ENCODE peak calls at places on chromosomes 3 and 15, in six cellular contexts. One of them, this sample, is unnamed.

GRCh38 chr15:36323607-36324006 is 255.8 kb upstream of the CDIN1 start:
- DNase-seq in GM03348: no peak
- DNase-seq in mesenteric fat pad: no peak
- DNase-seq in T-helper 1 cell: no peak
- DNase-seq in DMS153: no peak
- DNase-seq in T-helper 9 cell: no peak
- DNase-seq in this sample: peak; percentile 45

GRCh38 chr3:45861043-45861846 is 19.3 kb upstream of the LZTFL1 start:
- DNase-seq in T-helper 9 cell: no peak
- DNase-seq in DMS153: no peak
- DNase-seq in GM03348: no peak
- DNase-seq in mesenteric fat pad: no peak
- DNase-seq in T-helper 1 cell: no peak
- DNase-seq in this sample: no peak

GRCh38 chr3:151386063-151386462 is 1.5 kb upstream of the P2RY12 start:
- DNase-seq in mesenteric fat pad: no peak
- DNase-seq in T-helper 1 cell: no peak
- DNase-seq in DMS153: no peak
- DNase-seq in GM03348: no peak
- DNase-seq in T-helper 9 cell: no peak
- DNase-seq in this sample: peak; percentile 79

GRCh38 chr3:166013073-166013679 is 176.0 kb upstream of the BCHE start:
- DNase-seq in mesenteric fat pad: no peak
- DNase-seq in T-helper 9 cell: no peak
- DNase-seq in T-helper 1 cell: no peak
- DNase-seq in DMS153: no peak
- DNase-seq in GM03348: peak; percentile 14
- DNase-seq in this sample: peak; percentile 1

GRCh38 chr3:149085828-149086231 is 503 bp downstream of the HLTF start:
- DNase-seq in mesenteric fat pad: no peak
- DNase-seq in T-helper 9 cell: peak; percentile 6
- DNase-seq in GM03348: peak; percentile 31
- DNase-seq in T-helper 1 cell: no peak
- DNase-seq in DMS153: peak; percentile 6
- DNase-seq in this sample: peak; percentile 27

GRCh38 chr15:58505581-58505980 is 73.8 kb downstream of the LIPC start:
- DNase-seq in mesenteric fat pad: no peak
- DNase-seq in T-helper 9 cell: no peak
- DNase-seq in GM03348: peak; percentile 21
- DNase-seq in T-helper 1 cell: no peak
- DNase-seq in DMS153: no peak
- DNase-seq in this sample: peak; percentile 50

GRCh38 chr3:145981057-145981456 is 179.9 kb downstream of the PLOD2 start:
- DNase-seq in T-helper 1 cell: no peak
- DNase-seq in DMS153: no peak
- DNase-seq in GM03348: no peak
- DNase-seq in T-helper 9 cell: no peak
- DNase-seq in mesenteric fat pad: no peak
- DNase-seq in this sample: peak; percentile 42

GRCh38 chr15:39391230-39391629 is 189.6 kb upstream of the THBS1 start:
- DNase-seq in DMS153: no peak
- DNase-seq in GM03348: no peak
- DNase-seq in mesenteric fat pad: no peak
- DNase-seq in T-helper 9 cell: no peak
- DNase-seq in T-helper 1 cell: no peak
- DNase-seq in this sample: peak; percentile 18

GRCh38 chr3:118089563-118089962 is 945.1 kb downstream of the IGSF11 start:
- DNase-seq in GM03348: no peak
- DNase-seq in mesenteric fat pad: no peak
- DNase-seq in T-helper 9 cell: no peak
- DNase-seq in T-helper 1 cell: no peak
- DNase-seq in DMS153: no peak
- DNase-seq in this sample: no peak

GRCh38 chr15:81394609-81395008 is 20.6 kb upstream of the TMC3 start:
- DNase-seq in mesenteric fat pad: no peak
- DNase-seq in DMS153: no peak
- DNase-seq in GM03348: no peak
- DNase-seq in T-helper 1 cell: no peak
- DNase-seq in T-helper 9 cell: no peak
- DNase-seq in this sample: no peak

GRCh38 chr3:123153124-123153523 is 48.6 kb upstream of the SEC22A start:
- DNase-seq in T-helper 1 cell: no peak
- DNase-seq in DMS153: no peak
- DNase-seq in mesenteric fat pad: no peak
- DNase-seq in GM03348: no peak
- DNase-seq in T-helper 9 cell: no peak
- DNase-seq in this sample: no peak

GRCh38 chr15:88741046-88741445 is 62.2 kb upstream of the ACAN start:
- DNase-seq in T-helper 9 cell: no peak
- DNase-seq in GM03348: no peak
- DNase-seq in mesenteric fat pad: no peak
- DNase-seq in DMS153: no peak
- DNase-seq in T-helper 1 cell: no peak
- DNase-seq in this sample: no peak

GRCh38 chr3:53718462-53718861 is 127.8 kb downstream of the CHDH start:
- DNase-seq in GM03348: no peak
- DNase-seq in DMS153: no peak
- DNase-seq in T-helper 1 cell: no peak
- DNase-seq in T-helper 9 cell: no peak
- DNase-seq in mesenteric fat pad: no peak
- DNase-seq in this sample: no peak

GRCh38 chr3:143786229-143787199 is 61.8 kb downstream of the SLC9A9 start:
- DNase-seq in mesenteric fat pad: no peak
- DNase-seq in DMS153: no peak
- DNase-seq in GM03348: peak; percentile 41
- DNase-seq in T-helper 9 cell: no peak
- DNase-seq in T-helper 1 cell: no peak
- DNase-seq in this sample: peak; percentile 27

GRCh38 chr15:80924278-80924677 is 65.3 kb downstream of the MESD start:
- DNase-seq in GM03348: no peak
- DNase-seq in T-helper 9 cell: no peak
- DNase-seq in T-helper 1 cell: no peak
- DNase-seq in DMS153: no peak
- DNase-seq in mesenteric fat pad: no peak
- DNase-seq in this sample: no peak

GRCh38 chr3:46710229-46710628 is 7.4 kb downstream of the PRSS50 start:
- DNase-seq in mesenteric fat pad: no peak
- DNase-seq in DMS153: no peak
- DNase-seq in GM03348: no peak
- DNase-seq in T-helper 9 cell: no peak
- DNase-seq in T-helper 1 cell: no peak
- DNase-seq in this sample: no peak

GRCh38 chr3:5217824-5218595 is 30.5 kb downstream of the EDEM1 start:
- DNase-seq in DMS153: peak; percentile 3
- DNase-seq in T-helper 9 cell: no peak
- DNase-seq in mesenteric fat pad: no peak
- DNase-seq in T-helper 1 cell: no peak
- DNase-seq in GM03348: peak; percentile 21
- DNase-seq in this sample: peak; percentile 67

GRCh38 chr3:148791296-148791695 is 36.3 kb upstream of the CPB1 start:
- DNase-seq in T-helper 9 cell: no peak
- DNase-seq in mesenteric fat pad: no peak
- DNase-seq in T-helper 1 cell: no peak
- DNase-seq in GM03348: no peak
- DNase-seq in DMS153: no peak
- DNase-seq in this sample: no peak

GRCh38 chr15:99526174-99526573 is 39.6 kb upstream of the MEF2A start:
- DNase-seq in T-helper 9 cell: no peak
- DNase-seq in DMS153: no peak
- DNase-seq in T-helper 1 cell: no peak
- DNase-seq in GM03348: no peak
- DNase-seq in mesenteric fat pad: no peak
- DNase-seq in this sample: no peak

GRCh38 chr15:74768771-74769342 is 13.0 kb upstream of the CSK start:
- DNase-seq in GM03348: peak; percentile 88
- DNase-seq in mesenteric fat pad: no peak
- DNase-seq in DMS153: peak; percentile 26
- DNase-seq in T-helper 1 cell: peak; percentile 53
- DNase-seq in T-helper 9 cell: peak; percentile 52
- DNase-seq in this sample: peak; percentile 23

GRCh38 chr3:31606453-31606852 is 73.7 kb downstream of the STT3B start:
- DNase-seq in T-helper 9 cell: no peak
- DNase-seq in DMS153: no peak
- DNase-seq in mesenteric fat pad: no peak
- DNase-seq in T-helper 1 cell: no peak
- DNase-seq in GM03348: no peak
- DNase-seq in this sample: no peak

GRCh38 chr3:161415506-161416231 is 44.4 kb upstream of the SPTSSB start:
- DNase-seq in mesenteric fat pad: no peak
- DNase-seq in T-helper 9 cell: no peak
- DNase-seq in T-helper 1 cell: no peak
- DNase-seq in DMS153: no peak
- DNase-seq in GM03348: peak; percentile 39
- DNase-seq in this sample: peak; percentile 70

GRCh38 chr3:73529280-73530029 is 95.3 kb downstream of the PDZRN3 start:
- DNase-seq in DMS153: no peak
- DNase-seq in mesenteric fat pad: no peak
- DNase-seq in T-helper 1 cell: no peak
- DNase-seq in GM03348: no peak
- DNase-seq in T-helper 9 cell: no peak
- DNase-seq in this sample: no peak

GRCh38 chr3:129424185-129424841 is 4.1 kb downstream of the EFCAB12 start:
- DNase-seq in GM03348: no peak
- DNase-seq in mesenteric fat pad: no peak
- DNase-seq in DMS153: no peak
- DNase-seq in T-helper 9 cell: no peak
- DNase-seq in T-helper 1 cell: no peak
- DNase-seq in this sample: no peak

GRCh38 chr15:69036856-69037255 is 22.4 kb downstream of the NOX5 start:
- DNase-seq in T-helper 9 cell: no peak
- DNase-seq in DMS153: no peak
- DNase-seq in T-helper 1 cell: no peak
- DNase-seq in GM03348: no peak
- DNase-seq in mesenteric fat pad: no peak
- DNase-seq in this sample: no peak

GRCh38 chr3:150235799-150236198 is 172.3 kb upstream of the TSC22D2 start:
- DNase-seq in T-helper 1 cell: no peak
- DNase-seq in DMS153: no peak
- DNase-seq in T-helper 9 cell: no peak
- DNase-seq in GM03348: peak; percentile 71
- DNase-seq in mesenteric fat pad: no peak
- DNase-seq in this sample: peak; percentile 97

GRCh38 chr3:136346486-136346885 is 96.3 kb downstream of the PCCB start:
- DNase-seq in T-helper 1 cell: no peak
- DNase-seq in mesenteric fat pad: no peak
- DNase-seq in GM03348: no peak
- DNase-seq in T-helper 9 cell: no peak
- DNase-seq in DMS153: no peak
- DNase-seq in this sample: no peak

GRCh38 chr3:140081836-140082331 is 146.9 kb downstream of the CLSTN2 start:
- DNase-seq in DMS153: no peak
- DNase-seq in mesenteric fat pad: no peak
- DNase-seq in T-helper 9 cell: no peak
- DNase-seq in GM03348: no peak
- DNase-seq in T-helper 1 cell: no peak
- DNase-seq in this sample: no peak

GRCh38 chr3:101065962-101066361 is 72.7 kb upstream of the ABI3BP start:
- DNase-seq in T-helper 1 cell: no peak
- DNase-seq in GM03348: peak; percentile 63
- DNase-seq in T-helper 9 cell: no peak
- DNase-seq in DMS153: no peak
- DNase-seq in mesenteric fat pad: no peak
- DNase-seq in this sample: peak; percentile 85

GRCh38 chr15:40769310-40770146 is at the start of gene C15orf62:
- DNase-seq in T-helper 9 cell: no peak
- DNase-seq in GM03348: no peak
- DNase-seq in mesenteric fat pad: no peak
- DNase-seq in T-helper 1 cell: peak; percentile 16
- DNase-seq in DMS153: no peak
- DNase-seq in this sample: no peak

GRCh38 chr15:51424780-51425179 is 83.3 kb downstream of the GLDN start:
- DNase-seq in T-helper 9 cell: no peak
- DNase-seq in T-helper 1 cell: no peak
- DNase-seq in DMS153: no peak
- DNase-seq in mesenteric fat pad: no peak
- DNase-seq in GM03348: no peak
- DNase-seq in this sample: no peak

GRCh38 chr3:99119312-99119810 is 217.9 kb upstream of the DCBLD2 start:
- DNase-seq in T-helper 9 cell: no peak
- DNase-seq in GM03348: no peak
- DNase-seq in DMS153: no peak
- DNase-seq in T-helper 1 cell: no peak
- DNase-seq in mesenteric fat pad: no peak
- DNase-seq in this sample: peak; percentile 48

GRCh38 chr3:12194669-12195161 is 36.0 kb upstream of the TIMP4 start:
- DNase-seq in mesenteric fat pad: no peak
- DNase-seq in DMS153: no peak
- DNase-seq in GM03348: no peak
- DNase-seq in T-helper 9 cell: no peak
- DNase-seq in T-helper 1 cell: no peak
- DNase-seq in this sample: peak; percentile 61

GRCh38 chr3:177300039-177300833 is 103.0 kb upstream of the TBL1XR1 start:
- DNase-seq in DMS153: no peak
- DNase-seq in T-helper 1 cell: no peak
- DNase-seq in mesenteric fat pad: no peak
- DNase-seq in T-helper 9 cell: no peak
- DNase-seq in GM03348: peak; percentile 15
- DNase-seq in this sample: peak; percentile 8

GRCh38 chr3:122615303-122615702 is 37.9 kb downstream of the PARP15 start:
- DNase-seq in GM03348: no peak
- DNase-seq in mesenteric fat pad: no peak
- DNase-seq in T-helper 1 cell: no peak
- DNase-seq in DMS153: no peak
- DNase-seq in T-helper 9 cell: no peak
- DNase-seq in this sample: no peak